ENCODE peak calls at places on chromosomes 1 and 21, in seven cellular contexts. B is GM12864; L is heart right ventricle; M is dorsolateral prefrontal cortex; F is suprapubic skin; J is tibial artery; Y is naive thymus-derived CD4-positive, alpha-beta T cell. P is an unnamed sample.
A peak's percentile ranks its signal among the peaks of the same experiment; 100 is the strongest.

GRCh38 chr1:54989968-54990810 is 8.5 kb upstream of the BSND start:
- DNase-seq in J (no peak), M (no peak), Y (no peak), B (no peak), L (peak; percentile 30), F (no peak), P (peak; percentile 35)

GRCh38 chr21:36705679-36706481 is 7.0 kb downstream of the SIM2 start:
- DNase-seq in J (no peak), Y (peak; percentile 28), M (no peak), F (no peak), L (no peak), B (no peak), P (no peak)

GRCh38 chr1:197099444-197099843 is 32.4 kb upstream of the F13B start:
- DNase-seq in Y (no peak), B (no peak), F (no peak), L (no peak), M (no peak), J (no peak), P (peak; percentile 56)

GRCh38 chr21:25563399-25564116 is 43.7 kb downstream of the MRPL39 start:
- DNase-seq in B (no peak), J (no peak), L (no peak), M (no peak), Y (no peak), F (no peak), P (peak; percentile 10)

GRCh38 chr1:29518183-29518835 is 282.0 kb downstream of the PTPRU start:
- DNase-seq in F (peak; percentile 23), B (no peak), M (no peak), J (peak; percentile 16), Y (no peak), L (no peak), P (no peak)

GRCh38 chr1:6330410-6330827 is 63.1 kb downstream of the ACOT7 start:
- DNase-seq in F (no peak), L (no peak), M (peak; percentile 77), Y (no peak), B (no peak), J (no peak), P (peak; percentile 64)

GRCh38 chr1:241985787-241986186 is 13.1 kb downstream of the MAP1LC3C start:
- DNase-seq in L (no peak), F (no peak), M (no peak), J (no peak), Y (no peak), B (no peak), P (peak; percentile 68)

GRCh38 chr1:27966402-27967105 is 6.8 kb downstream of the XKR8 start:
- DNase-seq in L (no peak), J (no peak), F (no peak), B (no peak), Y (no peak), M (peak; percentile 44), P (no peak)

GRCh38 chr1:245010018-245010614 is 144.7 kb upstream of the KIF26B start:
- DNase-seq in Y (no peak), F (no peak), J (no peak), B (no peak), M (no peak), L (no peak), P (no peak)

GRCh38 chr1:6625579-6626149 is 996 bp downstream of the THAP3 start:
- DNase-seq in F (no peak), B (no peak), Y (no peak), L (peak; percentile 46), M (no peak), J (no peak), P (peak; percentile 78)

GRCh38 chr1:225044258-225044657 is 114.8 kb downstream of the DNAH14 start:
- DNase-seq in M (no peak), J (no peak), Y (no peak), B (no peak), F (no peak), L (no peak), P (peak; percentile 45)

GRCh38 chr1:167791281-167792209 is 69.8 kb downstream of the MPZL1 start:
- DNase-seq in M (no peak), L (no peak), F (no peak), J (no peak), B (no peak), Y (no peak), P (peak; percentile 93)

GRCh38 chr1:58032621-58033073 is 513.9 kb downstream of the OMA1 start:
- DNase-seq in M (no peak), J (no peak), B (no peak), L (no peak), Y (no peak), F (no peak), P (no peak)

GRCh38 chr1:93751391-93752250 is 70.0 kb upstream of the BCAR3 start:
- DNase-seq in L (peak; percentile 68), M (peak; percentile 60), F (no peak), B (no peak), Y (no peak), J (no peak), P (no peak)

GRCh38 chr1:210264521-210265380 is 32.2 kb downstream of the SERTAD4 start:
- DNase-seq in F (no peak), B (no peak), L (no peak), Y (no peak), M (no peak), J (no peak), P (peak; percentile 31)

GRCh38 chr1:15158506-15159165 is 5.1 kb downstream of the TMEM51 start:
- DNase-seq in B (no peak), F (no peak), Y (no peak), J (no peak), L (no peak), M (no peak), P (peak; percentile 44)
- H3K4me3 ChIP-seq in B (no peak overlapping the region), F (no peak overlapping the region), Y (no peak overlapping the region), J (no peak overlapping the region), L (peak overlapping the region; percentile 12), M (no peak overlapping the region), P (no peak overlapping the region)

GRCh38 chr1:1324084-1324523 is 356 bp downstream of the INTS11 start:
- DNase-seq in M (no peak), L (no peak), J (no peak), F (no peak), Y (no peak), B (no peak), P (no peak)

GRCh38 chr1:1325288-1326074 is 879 bp downstream of the CPTP start:
- DNase-seq in B (no peak), J (no peak), M (no peak), Y (no peak), L (peak; percentile 80), F (no peak), P (no peak)

GRCh38 chr1:1327291-1327690 is 2.7 kb downstream of the CPTP start:
- DNase-seq in Y (no peak), F (no peak), B (no peak), M (no peak), L (no peak), J (no peak), P (no peak)

GRCh38 chr1:1324524-1325287 is at the start of the genes CPTP and INTS11:
- DNase-seq in L (peak; percentile 97), M (peak; percentile 93), B (peak; percentile 69), Y (peak; percentile 96), J (peak; percentile 97), F (peak; percentile 98), P (peak; percentile 88)

GRCh38 chr1:1326075-1326605 is 1.5 kb downstream of the CPTP start:
- DNase-seq in M (no peak), B (no peak), Y (no peak), L (no peak), F (no peak), J (no peak), P (no peak)
- H3K4me3 ChIP-seq in M (no peak overlapping the region), B (peak overlapping the region; percentile 85), Y (peak overlapping the region; percentile 77), L (peak overlapping the region; percentile 80), F (peak overlapping the region; percentile 90), J (peak overlapping the region; percentile 90), P (peak overlapping the region; percentile 84)

GRCh38 chr1:239952348-239953307 is 139.1 kb upstream of the FMN2 start:
- DNase-seq in F (no peak), L (no peak), J (no peak), M (no peak), B (no peak), Y (no peak), P (no peak)

GRCh38 chr1:239958063-239958462 is 133.6 kb upstream of the FMN2 start:
- DNase-seq in B (no peak), M (no peak), L (no peak), Y (no peak), J (no peak), F (no peak), P (no peak)

GRCh38 chr1:239955431-239955830 is 136.3 kb upstream of the FMN2 start:
- DNase-seq in Y (no peak), F (no peak), L (no peak), B (no peak), J (no peak), M (no peak), P (no peak)

GRCh38 chr1:239954836-239955235 is 136.8 kb upstream of the FMN2 start:
- DNase-seq in J (no peak), F (no peak), B (no peak), M (no peak), Y (no peak), L (no peak), P (no peak)

DNA sequence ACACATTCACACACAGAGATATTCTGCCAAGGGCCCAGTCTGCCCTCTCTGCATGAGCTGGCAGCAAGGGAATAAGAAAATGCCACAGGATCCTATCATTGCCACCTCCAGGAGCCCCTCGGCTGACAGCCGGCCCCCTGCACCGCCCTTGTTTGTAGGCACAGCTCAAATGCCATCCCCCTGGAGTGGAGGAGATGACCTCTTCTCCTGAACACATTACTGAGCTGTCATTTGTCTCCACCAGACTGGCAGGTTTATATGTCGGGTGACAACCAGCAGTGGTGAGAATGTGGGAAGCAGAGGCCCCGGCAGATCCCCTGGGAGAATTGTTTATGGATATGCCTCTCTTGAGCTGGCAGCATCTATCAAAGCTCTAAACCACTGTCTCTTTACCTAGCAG is 135.5 kb upstream of the FMN2 start:
- DNase-seq in Y (no peak), L (no peak), J (no peak), F (no peak), M (no peak), B (no peak), P (no peak)
- H3K4me3 ChIP-seq in Y (no peak overlapping the region), L (no peak overlapping the region), J (no peak overlapping the region), F (no peak overlapping the region), M (no peak overlapping the region), B (no peak overlapping the region), P (no peak overlapping the region)

GRCh38 chr1:178953034-178953433 is 72.7 kb upstream of the FAM20B start:
- DNase-seq in L (no peak), B (no peak), M (no peak), Y (no peak), J (peak; percentile 73), F (no peak), P (peak; percentile 60)

GRCh38 chr1:178953538-178954207 is 72.0 kb upstream of the FAM20B start:
- DNase-seq in Y (no peak), F (no peak), L (no peak), B (no peak), J (peak; percentile 60), M (no peak), P (no peak)

GRCh38 chr1:178954291-178954690 is 71.4 kb upstream of the FAM20B start:
- DNase-seq in L (no peak), M (peak; percentile 56), Y (no peak), B (no peak), J (peak; percentile 55), F (no peak), P (no peak)

GRCh38 chr1:178955391-178955954 is 70.2 kb upstream of the FAM20B start:
- DNase-seq in M (no peak), B (no peak), Y (no peak), J (no peak), L (no peak), F (no peak), P (no peak)

DNA sequence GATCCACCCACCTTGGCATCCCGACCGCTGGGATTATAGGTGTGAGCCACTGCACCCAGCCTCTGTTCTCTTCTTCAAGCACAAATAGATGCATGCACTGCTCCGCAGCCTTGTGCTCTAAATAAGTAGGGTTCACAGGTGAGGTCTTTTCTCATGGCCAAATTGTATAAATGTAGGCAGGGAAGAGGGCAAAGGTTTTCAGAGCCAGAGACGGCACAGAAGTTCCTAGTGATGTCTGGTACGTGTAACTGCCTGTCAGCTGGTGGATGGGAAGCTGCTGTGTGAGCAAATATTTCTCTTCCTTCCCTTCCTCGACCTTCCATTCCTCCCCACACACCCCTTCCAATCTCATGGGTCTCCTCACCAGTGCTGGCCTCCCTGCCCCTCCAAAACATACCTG is 70.8 kb upstream of the FAM20B start:
- DNase-seq in J (peak; percentile 15), L (no peak), Y (no peak), F (no peak), B (no peak), M (no peak), P (no peak)
- H3K4me3 ChIP-seq in J (no peak overlapping the region), L (no peak overlapping the region), Y (no peak overlapping the region), F (no peak overlapping the region), B (no peak overlapping the region), M (no peak overlapping the region), P (no peak overlapping the region)

P was measured in fibroblast of the aortic adventitia.